ENCODE peak calls at places on chromosomes 12 and 14, in ten cellular contexts. C is HepG2, F is upper lobe of left lung, I is spleen, T is transverse colon, Q is HCT116, W is HL-60, A is sigmoid colon, H is GM23338, B is endothelial cell of umbilical vein. D is an unnamed sample.

GRCh38 chr12:104643921-104644669 is 187.3 kb downstream of the CHST11 start:
- DNase-seq in C (no peak), W (peak), Q (no peak), B (peak), I (peak), A (no peak), H (no peak), T (peak), F (peak), D (peak)

GRCh38 chr12:52685406-52685890 is 5.2 kb upstream of the KRT1 start:
- DNase-seq in W (no peak), C (no peak), B (no peak), Q (no peak), H (no peak), I (no peak), A (no peak), F (no peak), T (no peak), D (no peak)

GRCh38 chr14:79840068-79840467 is 371.2 kb downstream of the DIO2 start:
- DNase-seq in I (no peak), W (no peak), C (no peak), Q (no peak), F (no peak), H (no peak), T (no peak), B (no peak), A (no peak), D (no peak)

GRCh38 chr12:52601671-52602070 is 408 bp upstream of the KRT72 start:
- DNase-seq in T (no peak), B (no peak), Q (no peak), W (no peak), C (no peak), A (no peak), I (no peak), F (no peak), H (no peak), D (no peak)

GRCh38 chr12:98998697-98999299 is 353.7 kb downstream of the APAF1 start:
- DNase-seq in Q (peak), C (peak), T (no peak), F (no peak), A (no peak), W (no peak), H (peak), B (peak), I (no peak), D (no peak)

GRCh38 chr14:57865450-57866198 is at the start of gene SLC35F4:
- DNase-seq in I (no peak), F (no peak), C (no peak), Q (no peak), W (no peak), H (peak), T (no peak), A (no peak), B (no peak), D (no peak)

GRCh38 chr12:77979597-77980250 is 149.0 kb downstream of the NAV3 start:
- DNase-seq in A (no peak), F (no peak), H (no peak), I (no peak), W (no peak), B (no peak), T (no peak), C (no peak), Q (no peak), D (no peak)

GRCh38 chr12:63319386-63319785 is 168.4 kb upstream of the AVPR1A start:
- DNase-seq in F (no peak), I (no peak), Q (peak), A (no peak), T (no peak), W (no peak), C (no peak), B (no peak), H (peak), D (no peak)

GRCh38 chr12:42496886-42497285 is 92.7 kb downstream of the PRICKLE1 start:
- DNase-seq in F (no peak), W (no peak), C (no peak), H (no peak), B (no peak), I (no peak), T (no peak), A (no peak), Q (no peak), D (no peak)

GRCh38 chr14:55609681-55610080 is 29.7 kb downstream of the KTN1 start:
- DNase-seq in B (peak), I (no peak), W (no peak), C (peak), H (peak), T (no peak), A (no peak), F (no peak), Q (no peak), D (no peak)

GRCh38 chr12:131603106-131604033 is 107.5 kb upstream of the SFSWAP start:
- DNase-seq in W (no peak), F (no peak), Q (no peak), H (no peak), C (no peak), B (no peak), A (no peak), I (peak), T (no peak), D (no peak)

GRCh38 chr12:91901675-91902074 is 244.0 kb downstream of the BTG1 start:
- DNase-seq in Q (no peak), W (no peak), C (no peak), A (no peak), B (no peak), F (no peak), T (no peak), H (no peak), I (no peak), D (no peak)

GRCh38 chr12:8145754-8146415 is 10.9 kb upstream of the ZNF705A start:
- DNase-seq in A (peak), I (no peak), H (peak), F (peak), B (no peak), Q (no peak), W (no peak), C (no peak), T (no peak), D (no peak)

GRCh38 chr14:35116242-35116641 is 5.5 kb downstream of the PPP2R3C start:
- DNase-seq in C (no peak), Q (no peak), B (no peak), A (no peak), T (no peak), H (no peak), I (no peak), F (no peak), W (no peak), D (no peak)

GRCh38 chr14:99393059-99393655 is 87.5 kb downstream of the SETD3 start:
- DNase-seq in Q (peak), B (peak), I (no peak), W (peak), H (peak), T (peak), F (peak), A (no peak), C (peak), D (peak)

GRCh38 chr14:59277659-59278058 is 89.2 kb downstream of the DAAM1 start:
- DNase-seq in C (no peak), B (no peak), Q (no peak), T (no peak), I (no peak), F (no peak), H (no peak), W (no peak), A (no peak), D (no peak)

GRCh38 chr12:26700430-26700829 is 132.6 kb downstream of the ITPR2 start:
- DNase-seq in Q (no peak), A (no peak), C (no peak), T (no peak), F (no peak), H (no peak), W (no peak), I (no peak), B (no peak), D (no peak)

GRCh38 chr12:65838330-65838976 is 14.2 kb downstream of the HMGA2 start:
- DNase-seq in W (no peak), I (no peak), A (no peak), B (no peak), F (no peak), H (no peak), Q (no peak), C (peak), T (no peak), D (no peak)

GRCh38 chr12:47881826-47882427 is 22.9 kb downstream of the VDR start:
- DNase-seq in T (no peak), I (no peak), Q (no peak), C (no peak), H (no peak), A (peak), F (peak), B (no peak), W (no peak), D (no peak)

GRCh38 chr12:62158416-62159360 is 101.5 kb upstream of the USP15 start:
- DNase-seq in C (no peak), A (no peak), B (no peak), I (no peak), H (no peak), T (no peak), Q (no peak), W (no peak), F (no peak), D (no peak)

GRCh38 chr12:72025524-72025923 is 86.9 kb downstream of the TPH2 start:
- DNase-seq in A (no peak), Q (no peak), I (no peak), W (no peak), C (no peak), T (no peak), F (no peak), B (no peak), H (no peak), D (no peak)

DNA sequence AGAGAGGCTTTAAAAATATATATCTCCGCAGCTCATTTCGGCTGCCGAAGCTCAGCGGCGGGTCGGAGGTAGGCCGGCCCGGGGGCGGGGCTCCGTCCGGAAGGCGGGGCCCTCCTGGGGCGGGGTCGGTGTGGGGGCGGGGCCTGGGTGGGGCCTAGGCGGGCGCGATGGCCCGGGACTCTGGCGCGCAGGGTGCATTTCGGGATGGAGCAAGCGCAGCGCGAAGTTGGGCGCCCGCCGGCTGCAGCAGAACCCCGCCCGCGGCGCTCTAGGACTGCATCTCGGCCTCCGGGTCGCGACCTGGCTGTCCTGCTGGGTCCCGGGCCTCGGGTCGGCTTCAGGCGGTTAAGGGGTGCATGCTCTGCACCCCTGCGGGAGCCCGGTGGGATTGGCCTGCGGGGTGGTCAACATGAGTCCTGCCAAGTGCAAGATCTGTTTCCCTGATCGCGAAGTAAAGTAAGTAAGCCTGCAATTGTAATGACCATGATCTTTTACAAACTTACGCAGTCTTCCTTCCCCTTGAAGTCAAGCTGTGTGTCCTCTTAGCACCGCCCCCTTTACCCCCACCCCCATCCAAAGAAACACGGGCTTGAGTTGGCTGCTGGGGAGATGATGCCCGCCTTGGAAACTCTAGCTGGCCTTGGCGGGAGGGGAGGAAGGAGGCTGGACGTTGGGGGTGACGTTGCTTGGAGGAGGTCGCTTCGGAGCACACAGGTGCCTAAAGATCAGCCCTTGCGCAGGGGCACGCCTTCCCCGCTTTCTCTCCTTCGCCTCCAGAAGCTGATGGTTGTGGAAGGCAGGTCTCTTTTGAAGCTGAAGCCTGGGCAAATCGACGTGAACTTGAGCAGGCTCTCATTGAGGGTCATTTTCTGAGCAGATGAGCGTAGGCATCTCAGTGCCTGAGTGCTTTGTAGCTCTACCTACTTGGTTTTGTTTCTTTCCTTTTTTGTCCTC is 38.4 kb downstream of the ACACB start:
- DNase-seq in H (peak), Q (peak), C (peak), A (peak), F (peak), T (peak), W (peak), I (peak), B (peak), D (peak)
- TF ChIP-seq POLR2AphosphoS5 in H (peak), Q (peak), C (peak), A (peak), F (peak), T (peak), W (no peak), I (peak), B (no peak), D (peak)

DNA sequence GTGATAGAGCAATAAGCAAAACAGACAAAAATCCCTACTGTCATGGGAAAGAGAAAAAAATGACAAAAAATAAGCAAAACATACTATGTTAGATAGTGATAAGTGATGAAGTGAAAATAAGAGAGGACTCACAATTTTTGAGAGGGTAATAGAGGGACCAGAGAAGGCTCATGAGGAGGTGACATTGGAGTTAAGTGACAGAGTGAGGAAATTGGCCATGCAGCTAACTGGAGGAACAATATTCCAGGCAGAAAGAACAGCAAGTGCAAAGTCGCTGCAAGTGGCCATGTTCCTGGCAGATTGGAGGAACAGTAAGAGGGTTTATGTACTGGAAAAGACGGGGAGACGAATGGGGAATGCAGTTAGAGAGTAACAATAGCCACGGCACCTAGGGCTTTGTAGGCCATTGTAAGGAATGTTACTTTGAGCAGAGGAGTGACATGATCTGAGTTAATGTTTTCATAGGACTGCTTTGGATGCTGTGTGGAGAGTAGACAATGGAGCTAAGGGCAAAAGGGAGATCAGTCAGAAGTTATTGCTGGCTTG is 1.4 kb upstream of the SAV1 start:
- DNase-seq in C (no peak), F (no peak), A (no peak), W (no peak), B (peak), I (no peak), T (no peak), H (peak), Q (no peak), D (no peak)
- H3K4me3 ChIP-seq in C (peak), F (no peak), A (no peak), W (no peak), B (no peak), I (no peak), T (no peak), H (peak), Q (no peak), D (no peak)

GRCh38 chr12:6226002-6226700 is 26.0 kb downstream of the CD9 start:
- DNase-seq in B (peak), C (peak), A (peak), H (no peak), Q (no peak), T (peak), F (peak), I (no peak), W (no peak), D (peak)
- TF ChIP-seq POLR2AphosphoS5 in B (no peak), C (peak), A (peak), H (no peak), Q (no peak), T (peak), F (no peak), I (no peak), W (no peak), D (peak)

GRCh38 chr12:5429741-5430557 is 2.0 kb upstream of the NTF3 start:
- DNase-seq in Q (no peak), I (no peak), A (no peak), F (no peak), B (no peak), H (peak), C (no peak), T (no peak), W (no peak), D (no peak)
- H3K4me3 ChIP-seq in Q (no peak), I (no peak), A (peak), F (no peak), B (no peak), H (peak), C (no peak), T (no peak), W (no peak), D (no peak)

GRCh38 chr12:106871477-106871876 is 84.2 kb upstream of the TMEM263 start:
- DNase-seq in W (no peak), B (no peak), H (no peak), T (no peak), F (no peak), A (no peak), Q (no peak), C (no peak), I (no peak), D (no peak)
- TF ChIP-seq POLR2AphosphoS5 in W (no peak), B (no peak), H (no peak), T (no peak), F (no peak), A (no peak), Q (no peak), C (no peak), I (no peak), D (no peak)

GRCh38 chr12:12266873-12267634 is at the start of gene LRP6:
- DNase-seq in C (peak), W (peak), A (peak), F (peak), Q (peak), H (peak), B (peak), I (peak), T (peak), D (peak)

GRCh38 chr12:12265571-12266388 is 1.1 kb downstream of the LRP6 start:
- DNase-seq in C (no peak), T (no peak), Q (no peak), I (no peak), W (no peak), F (peak), B (peak), A (no peak), H (no peak), D (no peak)

GRCh38 chr12:12263909-12264308 is 2.9 kb downstream of the LRP6 start:
- DNase-seq in Q (no peak), I (no peak), T (no peak), F (no peak), C (no peak), B (no peak), A (no peak), H (no peak), W (no peak), D (no peak)

GRCh38 chr12:12266389-12266872 is 413 bp downstream of the LRP6 start:
- DNase-seq in B (no peak), C (no peak), A (no peak), W (no peak), F (no peak), I (no peak), H (peak), T (peak), Q (no peak), D (no peak)

DNA sequence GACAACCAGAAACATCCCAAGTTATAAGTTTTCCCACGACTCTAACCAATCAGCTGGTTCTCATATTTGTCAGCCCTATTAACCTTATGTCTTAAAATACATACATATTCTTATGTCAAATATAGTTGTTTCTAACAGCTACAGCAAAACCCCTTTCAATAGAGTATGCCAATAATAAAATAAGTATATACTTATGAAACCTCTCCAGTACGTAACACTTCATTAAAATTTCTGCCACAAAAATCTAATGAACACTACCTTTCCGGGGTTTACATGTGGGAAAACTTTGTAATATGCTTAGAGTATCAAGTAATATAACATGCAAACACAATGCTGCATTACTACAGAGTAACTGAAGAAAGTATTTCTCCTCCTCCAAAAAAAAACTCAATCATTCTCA is 1.8 kb downstream of the LRP6 start:
- DNase-seq in W (no peak), Q (no peak), C (no peak), F (no peak), I (no peak), H (no peak), T (no peak), B (no peak), A (no peak), D (no peak)
- H3K4me3 ChIP-seq in W (no peak), Q (no peak), C (peak), F (peak), I (no peak), H (peak), T (peak), B (peak), A (peak), D (peak)

GRCh38 chr14:92841930-92842329 is 47.8 kb downstream of the GOLGA5 start:
- DNase-seq in W (no peak), H (no peak), A (no peak), C (no peak), Q (no peak), T (no peak), B (no peak), F (no peak), I (no peak), D (no peak)
- TF ChIP-seq POLR2AphosphoS5 in W (no peak), H (no peak), A (no peak), C (no peak), Q (no peak), T (no peak), B (no peak), F (no peak), I (no peak), D (no peak)